ENCODE peak calls at places on chromosomes 6 and 20, in nine cellular contexts. One of them, this sample, is unnamed.

GRCh38 chr6:16334671-16335070 is 96.3 kb downstream of the GMPR start:
- DNase-seq in activated CD8-positive, alpha-beta memory T cell treated with anti-CD3 and anti-CD28 coated beads, Interleukin-2, amount 50 U/mL, for 4 hours: no peak
- DNase-seq in activated CD4-positive, alpha-beta T cell treated with anti-CD3 and anti-CD28 coated beads, Interleukin-2, amount 50 U/mL, for 24 hours: no peak
- DNase-seq in stimulated activated naive CD4-positive, alpha-beta T cell treated with Interleukin-2 at 50 U/mL for 16 hours: no peak
- DNase-seq in B cell: no peak
- DNase-seq in activated T-helper 9 cell treated with anti-CD3 and anti-CD28 coated beads, Interleukin-2, amount 50 U/mL, for 16 hours: no peak
- DNase-seq in H1: no peak
- DNase-seq in lower lobe of right lung: no peak
- DNase-seq in upper lobe of left lung: peak
- DNase-seq in this sample: no peak

GRCh38 chr6:19851273-19852089 is 14.3 kb downstream of the ID4 start:
- DNase-seq in activated CD8-positive, alpha-beta memory T cell treated with anti-CD3 and anti-CD28 coated beads, Interleukin-2, amount 50 U/mL, for 4 hours: no peak
- DNase-seq in activated CD4-positive, alpha-beta T cell treated with anti-CD3 and anti-CD28 coated beads, Interleukin-2, amount 50 U/mL, for 24 hours: no peak
- DNase-seq in stimulated activated naive CD4-positive, alpha-beta T cell treated with Interleukin-2 at 50 U/mL for 16 hours: no peak
- DNase-seq in B cell: no peak
- DNase-seq in activated T-helper 9 cell treated with anti-CD3 and anti-CD28 coated beads, Interleukin-2, amount 50 U/mL, for 16 hours: no peak
- DNase-seq in H1: no peak
- DNase-seq in lower lobe of right lung: no peak
- DNase-seq in upper lobe of left lung: peak
- DNase-seq in this sample: peak

GRCh38 chr20:61874421-61875068 is 191.1 kb downstream of the TAF4 start:
- DNase-seq in activated CD8-positive, alpha-beta memory T cell treated with anti-CD3 and anti-CD28 coated beads, Interleukin-2, amount 50 U/mL, for 4 hours: no peak
- DNase-seq in activated CD4-positive, alpha-beta T cell treated with anti-CD3 and anti-CD28 coated beads, Interleukin-2, amount 50 U/mL, for 24 hours: no peak
- DNase-seq in stimulated activated naive CD4-positive, alpha-beta T cell treated with Interleukin-2 at 50 U/mL for 16 hours: no peak
- DNase-seq in B cell: no peak
- DNase-seq in activated T-helper 9 cell treated with anti-CD3 and anti-CD28 coated beads, Interleukin-2, amount 50 U/mL, for 16 hours: no peak
- DNase-seq in H1: peak
- DNase-seq in lower lobe of right lung: no peak
- DNase-seq in upper lobe of left lung: no peak
- DNase-seq in this sample: no peak

GRCh38 chr6:147132889-147133288 is 71.3 kb upstream of the STXBP5 start:
- DNase-seq in activated CD8-positive, alpha-beta memory T cell treated with anti-CD3 and anti-CD28 coated beads, Interleukin-2, amount 50 U/mL, for 4 hours: no peak
- DNase-seq in activated CD4-positive, alpha-beta T cell treated with anti-CD3 and anti-CD28 coated beads, Interleukin-2, amount 50 U/mL, for 24 hours: no peak
- DNase-seq in stimulated activated naive CD4-positive, alpha-beta T cell treated with Interleukin-2 at 50 U/mL for 16 hours: no peak
- DNase-seq in B cell: no peak
- DNase-seq in activated T-helper 9 cell treated with anti-CD3 and anti-CD28 coated beads, Interleukin-2, amount 50 U/mL, for 16 hours: no peak
- DNase-seq in H1: no peak
- DNase-seq in lower lobe of right lung: no peak
- DNase-seq in upper lobe of left lung: no peak
- DNase-seq in this sample: no peak

GRCh38 chr6:90328004-90328403 is 31.4 kb upstream of the BACH2 start:
- DNase-seq in activated CD8-positive, alpha-beta memory T cell treated with anti-CD3 and anti-CD28 coated beads, Interleukin-2, amount 50 U/mL, for 4 hours: no peak
- DNase-seq in activated CD4-positive, alpha-beta T cell treated with anti-CD3 and anti-CD28 coated beads, Interleukin-2, amount 50 U/mL, for 24 hours: no peak
- DNase-seq in stimulated activated naive CD4-positive, alpha-beta T cell treated with Interleukin-2 at 50 U/mL for 16 hours: no peak
- DNase-seq in B cell: no peak
- DNase-seq in activated T-helper 9 cell treated with anti-CD3 and anti-CD28 coated beads, Interleukin-2, amount 50 U/mL, for 16 hours: no peak
- DNase-seq in H1: no peak
- DNase-seq in lower lobe of right lung: no peak
- DNase-seq in upper lobe of left lung: no peak
- DNase-seq in this sample: no peak

GRCh38 chr6:158488065-158488464 is 71.8 kb upstream of the TMEM181 start:
- DNase-seq in activated CD8-positive, alpha-beta memory T cell treated with anti-CD3 and anti-CD28 coated beads, Interleukin-2, amount 50 U/mL, for 4 hours: no peak
- DNase-seq in activated CD4-positive, alpha-beta T cell treated with anti-CD3 and anti-CD28 coated beads, Interleukin-2, amount 50 U/mL, for 24 hours: no peak
- DNase-seq in stimulated activated naive CD4-positive, alpha-beta T cell treated with Interleukin-2 at 50 U/mL for 16 hours: no peak
- DNase-seq in B cell: no peak
- DNase-seq in activated T-helper 9 cell treated with anti-CD3 and anti-CD28 coated beads, Interleukin-2, amount 50 U/mL, for 16 hours: no peak
- DNase-seq in H1: no peak
- DNase-seq in lower lobe of right lung: no peak
- DNase-seq in upper lobe of left lung: no peak
- DNase-seq in this sample: no peak

GRCh38 chr6:156601156-156601820 is 175.9 kb upstream of the ARID1B start:
- DNase-seq in activated CD8-positive, alpha-beta memory T cell treated with anti-CD3 and anti-CD28 coated beads, Interleukin-2, amount 50 U/mL, for 4 hours: no peak
- DNase-seq in activated CD4-positive, alpha-beta T cell treated with anti-CD3 and anti-CD28 coated beads, Interleukin-2, amount 50 U/mL, for 24 hours: no peak
- DNase-seq in stimulated activated naive CD4-positive, alpha-beta T cell treated with Interleukin-2 at 50 U/mL for 16 hours: no peak
- DNase-seq in B cell: no peak
- DNase-seq in activated T-helper 9 cell treated with anti-CD3 and anti-CD28 coated beads, Interleukin-2, amount 50 U/mL, for 16 hours: no peak
- DNase-seq in H1: no peak
- DNase-seq in lower lobe of right lung: no peak
- DNase-seq in upper lobe of left lung: no peak
- DNase-seq in this sample: no peak

GRCh38 chr20:62459488-62459887 is 16.3 kb downstream of the GATA5 start:
- DNase-seq in activated CD8-positive, alpha-beta memory T cell treated with anti-CD3 and anti-CD28 coated beads, Interleukin-2, amount 50 U/mL, for 4 hours: no peak
- DNase-seq in activated CD4-positive, alpha-beta T cell treated with anti-CD3 and anti-CD28 coated beads, Interleukin-2, amount 50 U/mL, for 24 hours: no peak
- DNase-seq in stimulated activated naive CD4-positive, alpha-beta T cell treated with Interleukin-2 at 50 U/mL for 16 hours: no peak
- DNase-seq in B cell: no peak
- DNase-seq in activated T-helper 9 cell treated with anti-CD3 and anti-CD28 coated beads, Interleukin-2, amount 50 U/mL, for 16 hours: no peak
- DNase-seq in H1: no peak
- DNase-seq in lower lobe of right lung: no peak
- DNase-seq in upper lobe of left lung: no peak
- DNase-seq in this sample: no peak

GRCh38 chr6:9292975-9293374 is 857.6 kb upstream of the SLC35B3 start:
- DNase-seq in activated CD8-positive, alpha-beta memory T cell treated with anti-CD3 and anti-CD28 coated beads, Interleukin-2, amount 50 U/mL, for 4 hours: no peak
- DNase-seq in activated CD4-positive, alpha-beta T cell treated with anti-CD3 and anti-CD28 coated beads, Interleukin-2, amount 50 U/mL, for 24 hours: no peak
- DNase-seq in stimulated activated naive CD4-positive, alpha-beta T cell treated with Interleukin-2 at 50 U/mL for 16 hours: no peak
- DNase-seq in B cell: no peak
- DNase-seq in activated T-helper 9 cell treated with anti-CD3 and anti-CD28 coated beads, Interleukin-2, amount 50 U/mL, for 16 hours: no peak
- DNase-seq in H1: no peak
- DNase-seq in lower lobe of right lung: no peak
- DNase-seq in upper lobe of left lung: no peak
- DNase-seq in this sample: no peak

GRCh38 chr6:82862543-82862942 is 203.1 kb downstream of the UBE3D start:
- DNase-seq in activated CD8-positive, alpha-beta memory T cell treated with anti-CD3 and anti-CD28 coated beads, Interleukin-2, amount 50 U/mL, for 4 hours: no peak
- DNase-seq in activated CD4-positive, alpha-beta T cell treated with anti-CD3 and anti-CD28 coated beads, Interleukin-2, amount 50 U/mL, for 24 hours: no peak
- DNase-seq in stimulated activated naive CD4-positive, alpha-beta T cell treated with Interleukin-2 at 50 U/mL for 16 hours: no peak
- DNase-seq in B cell: no peak
- DNase-seq in activated T-helper 9 cell treated with anti-CD3 and anti-CD28 coated beads, Interleukin-2, amount 50 U/mL, for 16 hours: no peak
- DNase-seq in H1: no peak
- DNase-seq in lower lobe of right lung: no peak
- DNase-seq in upper lobe of left lung: no peak
- DNase-seq in this sample: no peak

GRCh38 chr6:148979006-148979901 is 232.4 kb downstream of the UST start:
- DNase-seq in activated CD8-positive, alpha-beta memory T cell treated with anti-CD3 and anti-CD28 coated beads, Interleukin-2, amount 50 U/mL, for 4 hours: no peak
- DNase-seq in activated CD4-positive, alpha-beta T cell treated with anti-CD3 and anti-CD28 coated beads, Interleukin-2, amount 50 U/mL, for 24 hours: no peak
- DNase-seq in stimulated activated naive CD4-positive, alpha-beta T cell treated with Interleukin-2 at 50 U/mL for 16 hours: no peak
- DNase-seq in B cell: no peak
- DNase-seq in activated T-helper 9 cell treated with anti-CD3 and anti-CD28 coated beads, Interleukin-2, amount 50 U/mL, for 16 hours: no peak
- DNase-seq in H1: no peak
- DNase-seq in lower lobe of right lung: no peak
- DNase-seq in upper lobe of left lung: no peak
- DNase-seq in this sample: no peak

GRCh38 chr6:37480118-37480736 is 19.5 kb downstream of the CCDC167 start:
- DNase-seq in activated CD8-positive, alpha-beta memory T cell treated with anti-CD3 and anti-CD28 coated beads, Interleukin-2, amount 50 U/mL, for 4 hours: no peak
- DNase-seq in activated CD4-positive, alpha-beta T cell treated with anti-CD3 and anti-CD28 coated beads, Interleukin-2, amount 50 U/mL, for 24 hours: no peak
- DNase-seq in stimulated activated naive CD4-positive, alpha-beta T cell treated with Interleukin-2 at 50 U/mL for 16 hours: no peak
- DNase-seq in B cell: no peak
- DNase-seq in activated T-helper 9 cell treated with anti-CD3 and anti-CD28 coated beads, Interleukin-2, amount 50 U/mL, for 16 hours: no peak
- DNase-seq in H1: no peak
- DNase-seq in lower lobe of right lung: no peak
- DNase-seq in upper lobe of left lung: no peak
- DNase-seq in this sample: no peak

GRCh38 chr6:69378326-69378725 is 418.5 kb downstream of the LMBRD1 start:
- DNase-seq in activated CD8-positive, alpha-beta memory T cell treated with anti-CD3 and anti-CD28 coated beads, Interleukin-2, amount 50 U/mL, for 4 hours: no peak
- DNase-seq in activated CD4-positive, alpha-beta T cell treated with anti-CD3 and anti-CD28 coated beads, Interleukin-2, amount 50 U/mL, for 24 hours: no peak
- DNase-seq in stimulated activated naive CD4-positive, alpha-beta T cell treated with Interleukin-2 at 50 U/mL for 16 hours: no peak
- DNase-seq in B cell: no peak
- DNase-seq in activated T-helper 9 cell treated with anti-CD3 and anti-CD28 coated beads, Interleukin-2, amount 50 U/mL, for 16 hours: no peak
- DNase-seq in H1: no peak
- DNase-seq in lower lobe of right lung: no peak
- DNase-seq in upper lobe of left lung: no peak
- DNase-seq in this sample: no peak

GRCh38 chr6:157787080-157787479 is 36.0 kb upstream of the SNX9 start:
- DNase-seq in activated CD8-positive, alpha-beta memory T cell treated with anti-CD3 and anti-CD28 coated beads, Interleukin-2, amount 50 U/mL, for 4 hours: no peak
- DNase-seq in activated CD4-positive, alpha-beta T cell treated with anti-CD3 and anti-CD28 coated beads, Interleukin-2, amount 50 U/mL, for 24 hours: no peak
- DNase-seq in stimulated activated naive CD4-positive, alpha-beta T cell treated with Interleukin-2 at 50 U/mL for 16 hours: no peak
- DNase-seq in B cell: no peak
- DNase-seq in activated T-helper 9 cell treated with anti-CD3 and anti-CD28 coated beads, Interleukin-2, amount 50 U/mL, for 16 hours: no peak
- DNase-seq in H1: no peak
- DNase-seq in lower lobe of right lung: no peak
- DNase-seq in upper lobe of left lung: no peak
- DNase-seq in this sample: no peak

GRCh38 chr6:151225919-151226318 is 13.8 kb upstream of the AKAP12 start:
- DNase-seq in activated CD8-positive, alpha-beta memory T cell treated with anti-CD3 and anti-CD28 coated beads, Interleukin-2, amount 50 U/mL, for 4 hours: no peak
- DNase-seq in activated CD4-positive, alpha-beta T cell treated with anti-CD3 and anti-CD28 coated beads, Interleukin-2, amount 50 U/mL, for 24 hours: no peak
- DNase-seq in stimulated activated naive CD4-positive, alpha-beta T cell treated with Interleukin-2 at 50 U/mL for 16 hours: no peak
- DNase-seq in B cell: no peak
- DNase-seq in activated T-helper 9 cell treated with anti-CD3 and anti-CD28 coated beads, Interleukin-2, amount 50 U/mL, for 16 hours: no peak
- DNase-seq in H1: no peak
- DNase-seq in lower lobe of right lung: no peak
- DNase-seq in upper lobe of left lung: no peak
- DNase-seq in this sample: no peak

This sample was measured in GM13977.